ENCODE peak calls at places on chromosomes 3 and 15, in ten cellular contexts. One of them, this sample, is unnamed.

GRCh38 chr15:49062900-49063299 is 16.7 kb upstream of the SECISBP2L start:
- DNase-seq in activated naive CD4-positive, alpha-beta T cell treated with Interleukin-2 at 50 U/mL for 16 hours: no peak
- DNase-seq in endothelial cell: no peak
- DNase-seq in AG09309: no peak
- DNase-seq in germinal center: no peak
- DNase-seq in neural crest cell: no peak
- DNase-seq in ELF-1: peak; percentile 16
- DNase-seq in H9: peak; percentile 30
- DNase-seq in nucleus accumbens: no peak
- DNase-seq in non-pigmented ciliary epithelial cell: no peak
- DNase-seq in this sample: no peak

GRCh38 chr3:877001-877400 is 215.8 kb upstream of the CNTN6 start:
- DNase-seq in activated naive CD4-positive, alpha-beta T cell treated with Interleukin-2 at 50 U/mL for 16 hours: no peak
- DNase-seq in endothelial cell: no peak
- DNase-seq in AG09309: no peak
- DNase-seq in germinal center: no peak
- DNase-seq in neural crest cell: no peak
- DNase-seq in ELF-1: no peak
- DNase-seq in H9: no peak
- DNase-seq in nucleus accumbens: no peak
- DNase-seq in non-pigmented ciliary epithelial cell: peak; percentile 2
- DNase-seq in this sample: no peak

GRCh38 chr15:90813796-90814192 is 54.6 kb upstream of the FURIN start:
- DNase-seq in activated naive CD4-positive, alpha-beta T cell treated with Interleukin-2 at 50 U/mL for 16 hours: peak; percentile 30
- DNase-seq in endothelial cell: no peak
- DNase-seq in AG09309: no peak
- DNase-seq in germinal center: no peak
- DNase-seq in neural crest cell: no peak
- DNase-seq in ELF-1: no peak
- DNase-seq in H9: no peak
- DNase-seq in nucleus accumbens: no peak
- DNase-seq in non-pigmented ciliary epithelial cell: no peak
- DNase-seq in this sample: no peak

GRCh38 chr3:126850370-126851085 is 132.4 kb upstream of the PLXNA1 start:
- DNase-seq in activated naive CD4-positive, alpha-beta T cell treated with Interleukin-2 at 50 U/mL for 16 hours: no peak
- DNase-seq in endothelial cell: no peak
- DNase-seq in AG09309: peak; percentile 44
- DNase-seq in germinal center: no peak
- DNase-seq in neural crest cell: no peak
- DNase-seq in ELF-1: peak; percentile 97
- DNase-seq in H9: peak; percentile 91
- DNase-seq in nucleus accumbens: no peak
- DNase-seq in non-pigmented ciliary epithelial cell: peak; percentile 47
- DNase-seq in this sample: peak; percentile 66

GRCh38 chr3:186211101-186211500 is 102.2 kb upstream of the ETV5 start:
- DNase-seq in activated naive CD4-positive, alpha-beta T cell treated with Interleukin-2 at 50 U/mL for 16 hours: no peak
- DNase-seq in endothelial cell: no peak
- DNase-seq in AG09309: no peak
- DNase-seq in germinal center: no peak
- DNase-seq in neural crest cell: no peak
- DNase-seq in ELF-1: no peak
- DNase-seq in H9: no peak
- DNase-seq in nucleus accumbens: no peak
- DNase-seq in non-pigmented ciliary epithelial cell: no peak
- DNase-seq in this sample: no peak

GRCh38 chr15:49902791-49903481 is 216.1 kb downstream of the ATP8B4 start:
- DNase-seq in activated naive CD4-positive, alpha-beta T cell treated with Interleukin-2 at 50 U/mL for 16 hours: no peak
- DNase-seq in endothelial cell: no peak
- DNase-seq in AG09309: peak; percentile 67
- DNase-seq in germinal center: no peak
- DNase-seq in neural crest cell: no peak
- DNase-seq in ELF-1: no peak
- DNase-seq in H9: no peak
- DNase-seq in nucleus accumbens: peak; percentile 10
- DNase-seq in non-pigmented ciliary epithelial cell: no peak
- DNase-seq in this sample: peak; percentile 89

GRCh38 chr3:37907906-37908305 is 46.2 kb downstream of the CTDSPL start:
- DNase-seq in activated naive CD4-positive, alpha-beta T cell treated with Interleukin-2 at 50 U/mL for 16 hours: no peak
- DNase-seq in endothelial cell: no peak
- DNase-seq in AG09309: no peak
- DNase-seq in germinal center: no peak
- DNase-seq in neural crest cell: no peak
- DNase-seq in ELF-1: no peak
- DNase-seq in H9: no peak
- DNase-seq in nucleus accumbens: peak; percentile 55
- DNase-seq in non-pigmented ciliary epithelial cell: no peak
- DNase-seq in this sample: no peak

GRCh38 chr3:169173231-169173630 is 490.3 kb downstream of the MECOM start:
- DNase-seq in activated naive CD4-positive, alpha-beta T cell treated with Interleukin-2 at 50 U/mL for 16 hours: no peak
- DNase-seq in endothelial cell: no peak
- DNase-seq in AG09309: no peak
- DNase-seq in germinal center: no peak
- DNase-seq in neural crest cell: no peak
- DNase-seq in ELF-1: peak; percentile 60
- DNase-seq in H9: no peak
- DNase-seq in nucleus accumbens: no peak
- DNase-seq in non-pigmented ciliary epithelial cell: no peak
- DNase-seq in this sample: no peak

GRCh38 chr15:68885070-68885469 is 45.3 kb upstream of the SPESP1 start:
- DNase-seq in activated naive CD4-positive, alpha-beta T cell treated with Interleukin-2 at 50 U/mL for 16 hours: no peak
- DNase-seq in endothelial cell: no peak
- DNase-seq in AG09309: peak; percentile 35
- DNase-seq in germinal center: no peak
- DNase-seq in neural crest cell: no peak
- DNase-seq in ELF-1: peak; percentile 71
- DNase-seq in H9: peak; percentile 29
- DNase-seq in nucleus accumbens: no peak
- DNase-seq in non-pigmented ciliary epithelial cell: no peak
- DNase-seq in this sample: peak; percentile 7

GRCh38 chr15:93866441-93866840 is 364.9 kb upstream of the MCTP2 start:
- DNase-seq in activated naive CD4-positive, alpha-beta T cell treated with Interleukin-2 at 50 U/mL for 16 hours: no peak
- DNase-seq in endothelial cell: no peak
- DNase-seq in AG09309: no peak
- DNase-seq in germinal center: no peak
- DNase-seq in neural crest cell: no peak
- DNase-seq in ELF-1: no peak
- DNase-seq in H9: no peak
- DNase-seq in nucleus accumbens: no peak
- DNase-seq in non-pigmented ciliary epithelial cell: no peak
- DNase-seq in this sample: no peak

GRCh38 chr3:38493019-38493418 is 3.1 kb upstream of the EXOG start:
- DNase-seq in activated naive CD4-positive, alpha-beta T cell treated with Interleukin-2 at 50 U/mL for 16 hours: no peak
- DNase-seq in endothelial cell: no peak
- DNase-seq in AG09309: peak; percentile 25
- DNase-seq in germinal center: no peak
- DNase-seq in neural crest cell: no peak
- DNase-seq in ELF-1: no peak
- DNase-seq in H9: no peak
- DNase-seq in nucleus accumbens: no peak
- DNase-seq in non-pigmented ciliary epithelial cell: no peak
- DNase-seq in this sample: peak; percentile 14

GRCh38 chr3:142863965-142864924 is 24.6 kb downstream of the PCOLCE2 start:
- DNase-seq in activated naive CD4-positive, alpha-beta T cell treated with Interleukin-2 at 50 U/mL for 16 hours: no peak
- DNase-seq in endothelial cell: no peak
- DNase-seq in AG09309: no peak
- DNase-seq in germinal center: no peak
- DNase-seq in neural crest cell: no peak
- DNase-seq in ELF-1: no peak
- DNase-seq in H9: no peak
- DNase-seq in nucleus accumbens: no peak
- DNase-seq in non-pigmented ciliary epithelial cell: no peak
- DNase-seq in this sample: no peak

GRCh38 chr3:131518682-131519081 is 15.9 kb upstream of the MRPL3 start:
- DNase-seq in activated naive CD4-positive, alpha-beta T cell treated with Interleukin-2 at 50 U/mL for 16 hours: no peak
- DNase-seq in endothelial cell: no peak
- DNase-seq in AG09309: no peak
- DNase-seq in germinal center: no peak
- DNase-seq in neural crest cell: no peak
- DNase-seq in ELF-1: no peak
- DNase-seq in H9: no peak
- DNase-seq in nucleus accumbens: peak; percentile 16
- DNase-seq in non-pigmented ciliary epithelial cell: no peak
- DNase-seq in this sample: no peak

GRCh38 chr3:16090013-16090412 is 84.5 kb upstream of the GALNT15 start:
- DNase-seq in activated naive CD4-positive, alpha-beta T cell treated with Interleukin-2 at 50 U/mL for 16 hours: no peak
- DNase-seq in endothelial cell: no peak
- DNase-seq in AG09309: peak; percentile 89
- DNase-seq in germinal center: no peak
- DNase-seq in neural crest cell: no peak
- DNase-seq in ELF-1: no peak
- DNase-seq in H9: no peak
- DNase-seq in nucleus accumbens: no peak
- DNase-seq in non-pigmented ciliary epithelial cell: peak; percentile 97
- DNase-seq in this sample: peak; percentile 92

GRCh38 chr15:88635343-88635742 is 3.5 kb upstream of the ISG20 start:
- DNase-seq in activated naive CD4-positive, alpha-beta T cell treated with Interleukin-2 at 50 U/mL for 16 hours: no peak
- DNase-seq in endothelial cell: no peak
- DNase-seq in AG09309: no peak
- DNase-seq in germinal center: peak; percentile 73
- DNase-seq in neural crest cell: no peak
- DNase-seq in ELF-1: no peak
- DNase-seq in H9: no peak
- DNase-seq in nucleus accumbens: no peak
- DNase-seq in non-pigmented ciliary epithelial cell: no peak
- DNase-seq in this sample: peak; percentile 86

GRCh38 chr3:33956211-33956610 is 157.8 kb downstream of the PDCD6IP start:
- DNase-seq in activated naive CD4-positive, alpha-beta T cell treated with Interleukin-2 at 50 U/mL for 16 hours: no peak
- DNase-seq in endothelial cell: no peak
- DNase-seq in AG09309: no peak
- DNase-seq in germinal center: no peak
- DNase-seq in neural crest cell: no peak
- DNase-seq in ELF-1: no peak
- DNase-seq in H9: no peak
- DNase-seq in nucleus accumbens: no peak
- DNase-seq in non-pigmented ciliary epithelial cell: no peak
- DNase-seq in this sample: no peak

GRCh38 chr3:20683912-20684311 is 497.9 kb upstream of the SGO1 start:
- DNase-seq in activated naive CD4-positive, alpha-beta T cell treated with Interleukin-2 at 50 U/mL for 16 hours: no peak
- DNase-seq in endothelial cell: no peak
- DNase-seq in AG09309: peak; percentile 53
- DNase-seq in germinal center: no peak
- DNase-seq in neural crest cell: no peak
- DNase-seq in ELF-1: no peak
- DNase-seq in H9: no peak
- DNase-seq in nucleus accumbens: no peak
- DNase-seq in non-pigmented ciliary epithelial cell: peak; percentile 62
- DNase-seq in this sample: peak; percentile 3

GRCh38 chr3:151971194-151971771 is 97.8 kb downstream of the SUCNR1 start:
- DNase-seq in activated naive CD4-positive, alpha-beta T cell treated with Interleukin-2 at 50 U/mL for 16 hours: no peak
- DNase-seq in endothelial cell: no peak
- DNase-seq in AG09309: no peak
- DNase-seq in germinal center: no peak
- DNase-seq in neural crest cell: no peak
- DNase-seq in ELF-1: no peak
- DNase-seq in H9: no peak
- DNase-seq in nucleus accumbens: no peak
- DNase-seq in non-pigmented ciliary epithelial cell: no peak
- DNase-seq in this sample: no peak

GRCh38 chr3:126100688-126101301 is 16.9 kb upstream of the SLC41A3 start:
- DNase-seq in activated naive CD4-positive, alpha-beta T cell treated with Interleukin-2 at 50 U/mL for 16 hours: no peak
- DNase-seq in endothelial cell: no peak
- DNase-seq in AG09309: peak; percentile 59
- DNase-seq in germinal center: no peak
- DNase-seq in neural crest cell: no peak
- DNase-seq in ELF-1: no peak
- DNase-seq in H9: no peak
- DNase-seq in nucleus accumbens: no peak
- DNase-seq in non-pigmented ciliary epithelial cell: peak; percentile 49
- DNase-seq in this sample: peak; percentile 59

GRCh38 chr15:80856400-80856799 is 77.2 kb downstream of the CEMIP start:
- DNase-seq in activated naive CD4-positive, alpha-beta T cell treated with Interleukin-2 at 50 U/mL for 16 hours: no peak
- DNase-seq in endothelial cell: no peak
- DNase-seq in AG09309: no peak
- DNase-seq in germinal center: no peak
- DNase-seq in neural crest cell: no peak
- DNase-seq in ELF-1: no peak
- DNase-seq in H9: no peak
- DNase-seq in nucleus accumbens: no peak
- DNase-seq in non-pigmented ciliary epithelial cell: no peak
- DNase-seq in this sample: no peak

GRCh38 chr3:2770451-2770850 is 339.7 kb downstream of the IL5RA start:
- DNase-seq in activated naive CD4-positive, alpha-beta T cell treated with Interleukin-2 at 50 U/mL for 16 hours: no peak
- DNase-seq in endothelial cell: no peak
- DNase-seq in AG09309: no peak
- DNase-seq in germinal center: no peak
- DNase-seq in neural crest cell: no peak
- DNase-seq in ELF-1: peak; percentile 53
- DNase-seq in H9: no peak
- DNase-seq in nucleus accumbens: no peak
- DNase-seq in non-pigmented ciliary epithelial cell: peak; percentile 32
- DNase-seq in this sample: peak; percentile 67

GRCh38 chr3:136734382-136735070 is 17.7 kb downstream of the STAG1 start:
- DNase-seq in activated naive CD4-positive, alpha-beta T cell treated with Interleukin-2 at 50 U/mL for 16 hours: no peak
- DNase-seq in endothelial cell: no peak
- DNase-seq in AG09309: no peak
- DNase-seq in germinal center: peak; percentile 11
- DNase-seq in neural crest cell: no peak
- DNase-seq in ELF-1: no peak
- DNase-seq in H9: no peak
- DNase-seq in nucleus accumbens: no peak
- DNase-seq in non-pigmented ciliary epithelial cell: no peak
- DNase-seq in this sample: peak; percentile 10

GRCh38 chr3:62562017-62562416 is 188.7 kb upstream of the FEZF2 start:
- DNase-seq in activated naive CD4-positive, alpha-beta T cell treated with Interleukin-2 at 50 U/mL for 16 hours: no peak
- DNase-seq in endothelial cell: no peak
- DNase-seq in AG09309: peak; percentile 54
- DNase-seq in germinal center: no peak
- DNase-seq in neural crest cell: no peak
- DNase-seq in ELF-1: no peak
- DNase-seq in H9: no peak
- DNase-seq in nucleus accumbens: no peak
- DNase-seq in non-pigmented ciliary epithelial cell: no peak
- DNase-seq in this sample: peak; percentile 36

GRCh38 chr3:184596886-184597575 is 35.4 kb downstream of the EPHB3 start:
- DNase-seq in activated naive CD4-positive, alpha-beta T cell treated with Interleukin-2 at 50 U/mL for 16 hours: no peak
- DNase-seq in endothelial cell: no peak
- DNase-seq in AG09309: no peak
- DNase-seq in germinal center: no peak
- DNase-seq in neural crest cell: no peak
- DNase-seq in ELF-1: no peak
- DNase-seq in H9: no peak
- DNase-seq in nucleus accumbens: no peak
- DNase-seq in non-pigmented ciliary epithelial cell: no peak
- DNase-seq in this sample: no peak

This sample was measured in fibroblast of villous mesenchyme.